ENCODE peak calls at places on chromosome 12, in four cellular contexts. One of them, this sample, is unnamed.

GRCh38 chr12:5192727-5193126 is 149.0 kb downstream of the KCNA5 start:
- DNase-seq in AG10803: no peak
- DNase-seq in lower leg skin: no peak
- DNase-seq in astrocyte of the cerebellum: no peak
- DNase-seq in this sample: no peak

GRCh38 chr12:53652366-53652765 is 23.5 kb downstream of the ATP5MC2 start:
- DNase-seq in lower leg skin: no peak
- DNase-seq in astrocyte of the cerebellum: peak; percentile 67
- DNase-seq in AG10803: peak; percentile 74
- DNase-seq in this sample: no peak

GRCh38 chr12:55874465-55874864 is 31.7 kb upstream of the MMP19 start:
- DNase-seq in lower leg skin: no peak
- DNase-seq in astrocyte of the cerebellum: peak; percentile 11
- DNase-seq in AG10803: peak; percentile 29
- DNase-seq in this sample: no peak

GRCh38 chr12:55067701-55068100 is 47.9 kb downstream of the NEUROD4 start:
- DNase-seq in AG10803: no peak
- DNase-seq in astrocyte of the cerebellum: no peak
- DNase-seq in lower leg skin: no peak
- DNase-seq in this sample: no peak

GRCh38 chr12:68610435-68611093 is at the start of gene RAP1B:
- DNase-seq in AG10803: peak; percentile 88
- DNase-seq in astrocyte of the cerebellum: peak; percentile 78
- DNase-seq in lower leg skin: peak; percentile 84
- DNase-seq in this sample: peak; percentile 85

GRCh38 chr12:113359133-113359938 is 949 bp downstream of the PLBD2 start:
- DNase-seq in AG10803: peak; percentile 69
- DNase-seq in astrocyte of the cerebellum: no peak
- DNase-seq in lower leg skin: peak; percentile 30
- DNase-seq in this sample: peak; percentile 72

GRCh38 chr12:131074221-131075083 is 120.7 kb downstream of the ADGRD1 start:
- DNase-seq in astrocyte of the cerebellum: no peak
- DNase-seq in lower leg skin: peak; percentile 47
- DNase-seq in AG10803: peak; percentile 34
- DNase-seq in this sample: no peak

GRCh38 chr12:26938660-26939185 is 453 bp downstream of the FGFR1OP2 start:
- DNase-seq in AG10803: no peak
- DNase-seq in astrocyte of the cerebellum: no peak
- DNase-seq in lower leg skin: no peak
- DNase-seq in this sample: no peak

GRCh38 chr12:46524778-46525177 is 152.2 kb upstream of the SLC38A2 start:
- DNase-seq in astrocyte of the cerebellum: peak; percentile 46
- DNase-seq in AG10803: peak; percentile 97
- DNase-seq in lower leg skin: peak; percentile 92
- DNase-seq in this sample: peak; percentile 98

GRCh38 chr12:102879144-102879763 is 37.8 kb downstream of the PAH start:
- DNase-seq in AG10803: peak; percentile 63
- DNase-seq in astrocyte of the cerebellum: peak; percentile 9
- DNase-seq in lower leg skin: peak; percentile 70
- DNase-seq in this sample: peak; percentile 53

GRCh38 chr12:108713471-108713870 is 17.8 kb downstream of the CORO1C start:
- DNase-seq in AG10803: no peak
- DNase-seq in lower leg skin: no peak
- DNase-seq in astrocyte of the cerebellum: no peak
- DNase-seq in this sample: no peak
- H3K4me3 ChIP-seq in AG10803: no peak overlapping the region
- H3K4me3 ChIP-seq in lower leg skin: no peak overlapping the region
- H3K4me3 ChIP-seq in astrocyte of the cerebellum: no peak overlapping the region
- H3K4me3 ChIP-seq in this sample: no peak overlapping the region

DNA sequence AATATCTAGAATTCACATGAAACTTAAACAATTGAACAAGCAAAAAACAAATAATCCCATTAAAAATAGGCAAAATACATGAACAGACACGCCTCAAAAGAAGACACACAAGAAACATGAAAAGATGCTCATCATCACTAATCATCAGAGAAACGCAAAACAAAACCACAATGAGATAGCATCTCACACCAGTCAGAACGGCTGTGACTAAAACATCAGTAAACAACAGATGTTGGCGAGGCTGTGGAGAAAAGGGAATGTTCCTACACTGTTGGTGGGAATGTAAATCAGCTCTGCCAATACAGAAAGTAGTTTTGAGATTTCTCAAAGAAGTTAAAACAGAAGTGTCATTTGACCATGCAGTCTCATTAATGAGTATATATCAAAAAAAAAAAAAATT is 121.3 kb downstream of the PTPRO start:
- DNase-seq in astrocyte of the cerebellum: no peak
- DNase-seq in lower leg skin: no peak
- DNase-seq in AG10803: no peak
- DNase-seq in this sample: no peak
- TF ChIP-seq CTCF in astrocyte of the cerebellum: no peak
- TF ChIP-seq CTCF in lower leg skin: no peak
- TF ChIP-seq CTCF in AG10803: no peak
- TF ChIP-seq CTCF in this sample: no peak

DNA sequence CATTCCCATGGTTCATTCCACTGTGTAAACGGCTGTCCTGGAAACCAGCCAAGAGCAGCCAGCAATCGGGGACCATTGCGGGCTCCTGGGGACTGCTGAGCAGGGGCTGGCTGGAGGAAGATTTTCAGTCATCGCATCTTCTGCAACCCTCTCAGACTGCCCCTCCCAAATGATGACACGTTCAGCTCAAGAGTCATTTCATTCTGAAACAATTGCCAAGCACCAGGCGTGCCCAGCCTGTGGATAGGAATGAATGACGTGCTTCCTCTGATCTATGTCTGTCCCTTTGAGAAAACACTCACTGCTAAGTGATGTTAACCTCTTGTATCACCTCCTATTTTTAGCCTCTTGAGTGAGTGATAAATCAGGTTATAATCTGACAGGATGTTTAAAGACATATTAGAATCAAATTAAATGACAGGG is 62.0 kb downstream of the NDUFA12 start:
- DNase-seq in astrocyte of the cerebellum: no peak
- DNase-seq in lower leg skin: peak; percentile 63
- DNase-seq in AG10803: peak; percentile 80
- DNase-seq in this sample: peak; percentile 18
- H3K4me3 ChIP-seq in astrocyte of the cerebellum: no peak overlapping the region
- H3K4me3 ChIP-seq in lower leg skin: no peak overlapping the region
- H3K4me3 ChIP-seq in AG10803: no peak overlapping the region
- H3K4me3 ChIP-seq in this sample: no peak overlapping the region

GRCh38 chr12:39621670-39622069 is 2.1 kb upstream of the ABCD2 start:
- DNase-seq in AG10803: no peak
- DNase-seq in astrocyte of the cerebellum: no peak
- DNase-seq in lower leg skin: no peak
- DNase-seq in this sample: no peak

GRCh38 chr12:39618701-39619100 is 902 bp downstream of the ABCD2 start:
- DNase-seq in astrocyte of the cerebellum: no peak
- DNase-seq in AG10803: no peak
- DNase-seq in lower leg skin: no peak
- DNase-seq in this sample: no peak

GRCh38 chr12:39619316-39619659 is 315 bp downstream of the ABCD2 start:
- DNase-seq in astrocyte of the cerebellum: no peak
- DNase-seq in lower leg skin: no peak
- DNase-seq in AG10803: no peak
- DNase-seq in this sample: no peak

GRCh38 chr12:39620664-39621658 is 1.4 kb upstream of the ABCD2 start:
- DNase-seq in astrocyte of the cerebellum: no peak
- DNase-seq in lower leg skin: no peak
- DNase-seq in AG10803: no peak
- DNase-seq in this sample: no peak

DNA sequence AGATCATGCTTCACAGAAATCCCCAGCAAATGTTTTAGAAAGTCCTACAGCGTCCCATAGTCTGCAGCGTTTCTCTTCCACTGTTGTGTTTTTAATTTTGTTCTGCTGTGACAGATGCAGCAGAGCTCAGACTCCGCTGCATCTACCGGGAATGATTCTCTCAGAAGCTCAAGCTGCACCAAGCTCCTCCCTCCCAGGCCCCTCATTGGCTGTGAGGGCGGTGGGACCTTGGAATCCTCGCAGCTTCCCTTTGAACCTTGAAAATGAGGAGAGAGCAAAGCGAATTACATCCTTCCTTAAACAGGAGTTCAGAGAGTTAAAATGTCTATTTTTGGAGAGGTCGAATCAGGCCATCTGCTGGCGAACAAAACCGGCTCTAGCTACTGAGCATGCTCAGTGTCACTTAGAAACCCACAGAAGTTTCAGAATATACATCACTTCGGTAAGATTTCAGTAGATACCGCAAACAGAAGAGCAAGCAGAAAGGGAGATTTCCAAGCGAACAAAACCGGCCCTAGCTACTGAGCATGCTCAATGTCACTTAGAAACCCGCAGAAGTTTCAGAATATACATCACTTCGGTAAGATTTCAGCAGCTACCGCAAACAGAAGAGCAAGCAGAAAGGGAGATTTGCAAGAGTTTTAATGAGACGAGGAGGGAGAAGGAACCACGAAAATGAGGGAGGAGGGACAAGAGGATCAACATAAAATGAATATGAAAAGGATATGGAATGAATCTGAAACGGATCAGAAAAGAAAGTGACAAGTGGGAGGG is at the start of gene ABCD2:
- DNase-seq in AG10803: peak; percentile 56
- DNase-seq in astrocyte of the cerebellum: peak; percentile 79
- DNase-seq in lower leg skin: peak; percentile 31
- DNase-seq in this sample: peak; percentile 84
- TF ChIP-seq CTCF in AG10803: no peak
- TF ChIP-seq CTCF in astrocyte of the cerebellum: peak; percentile 14
- TF ChIP-seq CTCF in lower leg skin: no peak
- TF ChIP-seq CTCF in this sample: no peak

GRCh38 chr12:124544311-124544970 is 23.0 kb downstream of the NCOR2 start:
- DNase-seq in lower leg skin: no peak
- DNase-seq in astrocyte of the cerebellum: no peak
- DNase-seq in AG10803: no peak
- DNase-seq in this sample: no peak
- H3K4me3 ChIP-seq in lower leg skin: no peak overlapping the region
- H3K4me3 ChIP-seq in astrocyte of the cerebellum: no peak overlapping the region
- H3K4me3 ChIP-seq in AG10803: no peak overlapping the region
- H3K4me3 ChIP-seq in this sample: no peak overlapping the region

DNA sequence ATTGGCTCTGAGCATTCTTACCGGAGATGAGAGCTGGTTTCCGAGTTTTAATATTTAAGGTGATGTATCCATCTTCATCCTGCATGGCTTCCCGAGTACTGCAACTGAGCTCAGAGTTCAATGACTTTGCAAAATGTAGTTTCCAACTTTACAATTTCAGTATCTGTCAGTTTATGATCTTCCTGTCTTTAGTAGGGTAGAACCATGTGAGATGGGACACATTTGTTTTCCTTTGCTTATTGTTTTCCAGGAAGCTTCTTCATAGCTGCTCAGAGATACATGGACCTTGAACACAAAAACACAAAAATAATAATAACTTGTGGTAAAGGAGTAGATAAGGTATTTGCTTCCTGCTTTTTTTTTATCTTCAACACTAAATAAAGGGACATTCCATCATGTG is at the start of gene CLEC1B:
- DNase-seq in lower leg skin: no peak
- DNase-seq in AG10803: no peak
- DNase-seq in astrocyte of the cerebellum: no peak
- DNase-seq in this sample: no peak
- TF ChIP-seq CTCF in lower leg skin: no peak
- TF ChIP-seq CTCF in AG10803: no peak
- TF ChIP-seq CTCF in astrocyte of the cerebellum: no peak
- TF ChIP-seq CTCF in this sample: no peak

DNA sequence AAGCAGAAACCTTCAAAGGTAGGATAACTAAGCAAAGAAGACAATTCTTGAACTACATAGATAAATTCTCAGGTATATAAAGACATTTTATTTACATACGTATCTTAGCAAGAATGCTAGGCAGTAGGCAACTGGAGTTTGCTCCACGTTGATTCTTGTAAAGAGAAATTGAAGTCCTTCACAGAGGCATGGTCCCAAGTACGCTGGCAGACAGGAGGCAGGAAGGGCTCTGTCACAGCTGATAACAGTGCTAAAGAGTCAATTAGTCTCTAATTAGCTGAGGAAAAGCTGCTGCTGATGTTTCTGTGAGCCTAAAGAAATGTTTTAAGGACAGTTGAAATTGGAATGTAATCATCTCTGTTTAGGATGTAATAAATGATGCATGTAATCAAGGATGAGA is 146.8 kb downstream of the METTL25 start:
- DNase-seq in astrocyte of the cerebellum: no peak
- DNase-seq in lower leg skin: no peak
- DNase-seq in AG10803: no peak
- DNase-seq in this sample: no peak
- H3K4me3 ChIP-seq in astrocyte of the cerebellum: no peak overlapping the region
- H3K4me3 ChIP-seq in lower leg skin: no peak overlapping the region
- H3K4me3 ChIP-seq in AG10803: no peak overlapping the region
- H3K4me3 ChIP-seq in this sample: no peak overlapping the region

GRCh38 chr12:70711831-70712230 is 74.6 kb upstream of the PTPRB start:
- DNase-seq in lower leg skin: no peak
- DNase-seq in astrocyte of the cerebellum: no peak
- DNase-seq in AG10803: no peak
- DNase-seq in this sample: no peak

GRCh38 chr12:70709022-70709421 is 71.8 kb upstream of the PTPRB start:
- DNase-seq in AG10803: no peak
- DNase-seq in astrocyte of the cerebellum: no peak
- DNase-seq in lower leg skin: no peak
- DNase-seq in this sample: no peak
- TF ChIP-seq CTCF in AG10803: no peak
- TF ChIP-seq CTCF in astrocyte of the cerebellum: no peak
- TF ChIP-seq CTCF in lower leg skin: no peak
- TF ChIP-seq CTCF in this sample: no peak

GRCh38 chr12:28498850-28499249 is 308.6 kb downstream of the CCDC91 start:
- DNase-seq in astrocyte of the cerebellum: no peak
- DNase-seq in lower leg skin: no peak
- DNase-seq in AG10803: peak; percentile 4
- DNase-seq in this sample: no peak

GRCh38 chr12:28506271-28506670 is 316.0 kb downstream of the CCDC91 start:
- DNase-seq in AG10803: peak; percentile 49
- DNase-seq in astrocyte of the cerebellum: no peak
- DNase-seq in lower leg skin: no peak
- DNase-seq in this sample: no peak

GRCh38 chr12:28497889-28498411 is 307.7 kb downstream of the CCDC91 start:
- DNase-seq in AG10803: peak; percentile 16
- DNase-seq in astrocyte of the cerebellum: peak; percentile 8
- DNase-seq in lower leg skin: no peak
- DNase-seq in this sample: no peak

DNA sequence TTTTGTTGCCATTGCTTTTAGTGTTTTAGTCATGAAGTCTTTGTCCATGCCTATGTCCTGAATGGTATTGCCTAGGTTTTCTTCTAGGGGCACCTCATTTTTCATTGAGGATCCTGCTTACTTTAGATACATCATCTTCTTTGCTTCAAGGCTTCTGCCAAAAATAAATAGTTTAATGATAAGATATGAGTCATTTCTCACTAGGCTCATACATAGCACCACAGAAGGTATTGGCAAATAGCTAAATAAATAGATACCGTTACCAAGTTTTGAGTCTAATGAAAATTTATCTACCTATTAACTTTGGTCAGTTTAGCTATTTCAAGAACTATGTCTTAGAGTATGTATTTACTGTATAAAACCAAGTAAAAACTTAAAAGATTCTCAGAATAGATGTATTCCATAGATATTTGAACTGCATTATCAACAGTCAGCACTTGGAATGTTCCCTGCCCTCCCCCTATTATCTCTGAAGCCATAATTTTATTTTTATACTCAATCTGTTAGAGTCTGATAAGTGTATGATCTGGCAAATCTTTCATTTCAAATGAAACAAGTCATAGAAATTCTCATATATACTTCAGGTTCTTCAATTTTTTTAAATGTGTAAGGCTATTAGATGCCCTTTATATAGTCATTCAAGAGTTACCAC is 310.2 kb downstream of the CCDC91 start:
- DNase-seq in astrocyte of the cerebellum: no peak
- DNase-seq in lower leg skin: no peak
- DNase-seq in AG10803: peak; percentile 22
- DNase-seq in this sample: no peak
- H3K4me3 ChIP-seq in astrocyte of the cerebellum: no peak overlapping the region
- H3K4me3 ChIP-seq in lower leg skin: no peak overlapping the region
- H3K4me3 ChIP-seq in AG10803: no peak overlapping the region
- H3K4me3 ChIP-seq in this sample: no peak overlapping the region

This sample was measured in uterus.